ENCODE peak calls at places on chromosomes 3 and 15, in nine cellular contexts. T is NCI-H345; U is HCT116; N is stimulated activated CD8-positive, alpha-beta memory T cell treated with anti-CD3 and anti-CD28 coated beads, Interleukin-4, amount 100 ng/mL, for 4 hours; L is non-pigmented ciliary epithelial cell; H is COR-L47; R is AG08395; E is HFF-Myc; P is NCI-H1436. W is an unnamed sample.

GRCh38 chr3:184600685-184601377 is 39.2 kb downstream of the EPHB3 start:
- DNase-seq in T (no peak), U (no peak), N (no peak), L (no peak), H (no peak), R (no peak), E (no peak), P (no peak), W (no peak)

GRCh38 chr3:116770815-116771450 is 61.4 kb downstream of the TUSC7 start:
- DNase-seq in T (peak), U (peak), N (no peak), L (peak), H (peak), R (peak), E (peak), P (peak), W (peak)

GRCh38 chr3:142993958-142994442 is 7.4 kb upstream of the U2SURP start:
- DNase-seq in T (peak), U (peak), N (peak), L (no peak), H (peak), R (peak), E (peak), P (peak), W (no peak)

GRCh38 chr15:44137750-44138149 is 57.3 kb downstream of the FRMD5 start:
- DNase-seq in T (no peak), U (no peak), N (no peak), L (no peak), H (peak), R (peak), E (no peak), P (no peak), W (no peak)

GRCh38 chr3:38545983-38546382 is 49.8 kb downstream of the EXOG start:
- DNase-seq in T (no peak), U (no peak), N (no peak), L (no peak), H (no peak), R (no peak), E (no peak), P (no peak), W (no peak)

GRCh38 chr15:77508541-77509505 is 88.1 kb downstream of the HMG20A start:
- DNase-seq in T (no peak), U (no peak), N (no peak), L (no peak), H (no peak), R (peak), E (no peak), P (no peak), W (no peak)

GRCh38 chr15:99976000-99976399 is 242.8 kb upstream of the LYSMD4 start:
- DNase-seq in T (no peak), U (no peak), N (no peak), L (no peak), H (no peak), R (no peak), E (no peak), P (no peak), W (no peak)

GRCh38 chr3:190366145-190366544 is 21.8 kb upstream of the CLDN16 start:
- DNase-seq in T (no peak), U (no peak), N (no peak), L (no peak), H (no peak), R (peak), E (no peak), P (no peak), W (no peak)

GRCh38 chr3:96209703-96210102 is 604.7 kb upstream of the EPHA6 start:
- DNase-seq in T (no peak), U (no peak), N (no peak), L (no peak), H (no peak), R (no peak), E (no peak), P (no peak), W (no peak)

GRCh38 chr3:6935964-6936363 is 75.0 kb downstream of the GRM7 start:
- DNase-seq in T (no peak), U (no peak), N (no peak), L (no peak), H (no peak), R (no peak), E (no peak), P (no peak), W (no peak)

GRCh38 chr3:40923130-40923529 is 276.2 kb upstream of the CTNNB1 start:
- DNase-seq in T (no peak), U (no peak), N (no peak), L (no peak), H (no peak), R (no peak), E (no peak), P (no peak), W (no peak)